ENCODE peak calls at places on chromosomes 11 and 22, in four cellular contexts. D, N, M and E are unnamed samples.

GRCh38 chr11:59551651-59552521 is 40.5 kb downstream of the OR4D9 start:
- DNase-seq in D (no peak), M (peak), N (no peak), E (peak)

GRCh38 chr11:94803491-94803890 is 35.3 kb downstream of the AMOTL1 start:
- DNase-seq in N (no peak), D (no peak), M (no peak), E (no peak)

GRCh38 chr22:20857247-20857643 is 1.4 kb downstream of the PI4KA start:
- DNase-seq in D (no peak), M (no peak), N (peak), E (no peak)

GRCh38 chr11:119741369-119742262 is 12.6 kb upstream of the NECTIN1 start:
- DNase-seq in M (peak), D (peak), N (peak), E (peak)

GRCh38 chr11:36385121-36385530 is 89.0 kb downstream of the PRR5L start:
- DNase-seq in M (no peak), N (no peak), D (no peak), E (no peak)

GRCh38 chr22:37957232-37957631 is 3.7 kb downstream of the POLR2F start:
- DNase-seq in M (no peak), N (no peak), D (no peak), E (no peak)

GRCh38 chr11:76577921-76578654 is 92.5 kb downstream of the LRRC32 start:
- DNase-seq in M (no peak), N (no peak), D (no peak), E (no peak)

GRCh38 chr11:98965358-98965757 is 55.4 kb upstream of the CNTN5 start:
- DNase-seq in M (no peak), N (no peak), D (no peak), E (no peak)

GRCh38 chr11:3674189-3674588 is 3.0 kb upstream of the CHRNA10 start:
- DNase-seq in M (no peak), D (no peak), N (no peak), E (no peak)

GRCh38 chr11:112588252-112588668 is 327.6 kb upstream of the PLET1 start:
- DNase-seq in M (peak), D (no peak), N (no peak), E (peak)

GRCh38 chr11:120125509-120125908 is 12.4 kb downstream of the TRIM29 start:
- DNase-seq in N (peak), M (no peak), D (no peak), E (no peak)

GRCh38 chr22:44298331-44299087 is 14.2 kb downstream of the SHISAL1 start:
- DNase-seq in D (no peak), N (no peak), M (no peak), E (no peak)

GRCh38 chr11:27370374-27370773 is 7.4 kb upstream of the CCDC34 start:
- DNase-seq in N (no peak), D (no peak), M (no peak), E (no peak)

GRCh38 chr11:12741671-12742216 is 67.5 kb downstream of the TEAD1 start:
- DNase-seq in N (no peak), M (no peak), D (no peak), E (peak)

GRCh38 chr22:49325531-49326395 is 501.9 kb downstream of the BRD1 start:
- DNase-seq in M (no peak), D (no peak), N (peak), E (no peak)

GRCh38 chr11:19802773-19803293 is 90.2 kb downstream of the NAV2 start:
- DNase-seq in D (no peak), M (no peak), N (no peak), E (no peak)

GRCh38 chr11:96013459-96014213 is 89.7 kb upstream of the MTMR2 start:
- DNase-seq in D (no peak), M (no peak), N (no peak), E (no peak)

GRCh38 chr11:28176231-28176853 is 68.2 kb downstream of the METTL15 start:
- DNase-seq in N (no peak), D (no peak), M (no peak), E (no peak)

GRCh38 chr22:21991774-21992173 is 9.2 kb upstream of the TOP3B start:
- DNase-seq in N (no peak), D (no peak), M (no peak), E (no peak)

GRCh38 chr22:21020802-21021429 is 6.0 kb downstream of the P2RX6 start:
- DNase-seq in D (no peak), M (no peak), N (no peak), E (no peak)

GRCh38 chr11:47565340-47566165 is at the start of gene PTPMT1:
- DNase-seq in N (peak), M (no peak), D (peak), E (no peak)
- H3K27ac ChIP-seq in N (peak), M (no peak), D (peak), E (peak)

GRCh38 chr11:117874910-117875396 is 1.5 kb downstream of the FXYD6 start:
- DNase-seq in D (no peak), M (no peak), N (no peak), E (no peak)

GRCh38 chr11:117874253-117874909 is 2.1 kb downstream of the FXYD6 start:
- DNase-seq in M (no peak), N (no peak), D (no peak), E (no peak)

GRCh38 chr11:117872420-117872961 is 4.0 kb downstream of the FXYD6 start:
- DNase-seq in N (no peak), M (no peak), D (no peak), E (no peak)

GRCh38 chr11:117872962-117873827 is 3.3 kb downstream of the FXYD6 start:
- DNase-seq in D (no peak), N (no peak), M (no peak), E (no peak)

GRCh38 chr11:117873828-117874125 is 2.7 kb downstream of the FXYD6 start:
- DNase-seq in N (no peak), M (no peak), D (no peak), E (no peak)
- H3K27ac ChIP-seq in N (no peak), M (no peak), D (no peak), E (no peak)

GRCh38 chr11:121634889-121635288 is 182.1 kb upstream of the SORL1-AS1 start:
- DNase-seq in N (no peak), D (no peak), M (no peak), E (no peak)
- H3K27ac ChIP-seq in N (no peak), D (no peak), M (no peak), E (no peak)

GRCh38 chr11:10602366-10602765 is 33.9 kb upstream of the LYVE1 start:
- DNase-seq in D (no peak), M (no peak), N (no peak), E (no peak)

GRCh38 chr11:10601722-10602281 is 33.3 kb upstream of the LYVE1 start:
- DNase-seq in M (no peak), D (no peak), N (no peak), E (no peak)

GRCh38 chr11:10602945-10603344 is 34.5 kb upstream of the LYVE1 start:
- DNase-seq in D (no peak), N (no peak), M (no peak), E (no peak)

GRCh38 chr11:10604340-10604748 is 35.9 kb upstream of the LYVE1 start:
- DNase-seq in D (no peak), N (no peak), M (no peak), E (no peak)

GRCh38 chr11:10603721-10604297 is 35.3 kb upstream of the LYVE1 start:
- DNase-seq in D (no peak), M (no peak), N (no peak), E (no peak)
- H3K27ac ChIP-seq in D (no peak), M (no peak), N (peak), E (peak)

GRCh38 chr11:67245046-67245445 is 21.2 kb upstream of the GRK2 start:
- DNase-seq in N (no peak), D (no peak), M (no peak), E (no peak)
- H3K27ac ChIP-seq in N (no peak), D (no peak), M (no peak), E (no peak)

DNA sequence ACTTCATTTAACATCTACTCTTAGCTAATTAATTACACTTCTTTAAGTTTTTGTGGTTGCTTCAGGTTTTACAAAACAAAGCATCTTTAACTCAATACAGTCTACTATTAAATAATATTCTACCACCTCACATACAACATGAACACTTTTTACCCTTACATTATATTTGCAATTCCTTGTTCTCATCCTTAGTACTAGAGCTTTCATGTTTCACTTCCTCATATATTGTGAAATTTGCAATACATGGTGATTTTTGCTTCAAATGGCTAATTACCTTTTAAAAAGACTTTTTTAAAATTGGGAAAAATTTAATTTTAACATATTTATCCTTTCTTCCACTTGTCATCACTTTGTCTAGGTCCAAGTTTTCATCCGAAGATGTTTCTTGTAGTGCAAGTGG is 37.5 kb downstream of the RSF1 start:
- DNase-seq in D (no peak), N (no peak), M (no peak), E (no peak)
- H3K27ac ChIP-seq in D (no peak), N (no peak), M (no peak), E (no peak)

GRCh38 chr11:90803781-90804180 is 580.9 kb upstream of the CHORDC1 start:
- DNase-seq in M (no peak), N (no peak), D (no peak), E (no peak)
- H3K27ac ChIP-seq in M (no peak), N (no peak), D (no peak), E (no peak)

GRCh38 chr11:15888596-15889345 is 467.6 kb downstream of the SOX6 start:
- DNase-seq in N (no peak), M (no peak), D (no peak), E (no peak)

GRCh38 chr11:15885913-15886698 is 470.2 kb downstream of the SOX6 start:
- DNase-seq in M (no peak), N (no peak), D (no peak), E (no peak)

GRCh38 chr11:15889972-15890371 is 466.4 kb downstream of the SOX6 start:
- DNase-seq in D (no peak), N (no peak), M (no peak), E (no peak)

GRCh38 chr11:15886866-15887265 is 469.5 kb downstream of the SOX6 start:
- DNase-seq in M (no peak), N (no peak), D (no peak), E (no peak)

DNA sequence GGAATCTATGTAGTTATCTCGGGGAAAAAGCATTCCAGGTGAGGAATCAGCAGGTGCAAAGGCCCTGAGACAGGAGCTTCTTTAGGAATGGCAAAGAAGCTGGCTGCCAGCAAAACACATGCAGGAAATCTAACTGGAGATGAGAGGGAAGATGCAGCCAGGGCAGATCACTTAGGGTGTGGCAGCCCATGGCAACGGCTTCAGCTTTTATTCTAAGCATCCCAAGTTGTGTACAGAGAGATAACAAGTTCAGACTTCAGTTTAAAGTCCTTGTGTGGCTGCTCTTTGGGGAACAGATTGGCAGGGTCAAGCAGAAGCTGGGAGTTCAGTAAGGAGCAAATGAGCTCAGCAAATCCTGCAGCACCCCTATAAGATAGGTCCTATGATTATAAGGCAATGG is 467.0 kb downstream of the SOX6 start:
- DNase-seq in N (no peak), M (no peak), D (no peak), E (no peak)
- H3K27ac ChIP-seq in N (no peak), M (peak), D (no peak), E (no peak)